ENCODE peak calls at places on chromosomes 12 and 14, in four cellular contexts. D is K562, V is HepG2, J is GM12878. E is an unnamed sample.

GRCh38 chr12:56162468-56163290 is 4.5 kb downstream of the MYL6 start:
- DNase-seq in J (no peak), D (no peak), V (no peak), E (no peak)

GRCh38 chr12:30417697-30418231 is 277.9 kb downstream of the IPO8 start:
- DNase-seq in J (no peak), D (no peak), V (no peak), E (no peak)

GRCh38 chr14:41749425-41749824 is 142.7 kb downstream of the LRFN5 start:
- DNase-seq in V (peak), J (no peak), D (no peak), E (no peak)

GRCh38 chr12:94168041-94168440 is 19.7 kb downstream of the PLXNC1 start:
- DNase-seq in D (peak), J (no peak), V (no peak), E (no peak)

GRCh38 chr12:50174971-50175715 is 8.0 kb upstream of the CERS5 start:
- DNase-seq in V (peak), D (peak), J (no peak), E (no peak)

GRCh38 chr14:101773378-101773777 is 11.9 kb downstream of the PPP2R5C start:
- DNase-seq in D (no peak), J (no peak), V (no peak), E (no peak)

GRCh38 chr14:100052819-100053218 is 12.4 kb upstream of the EVL start:
- DNase-seq in D (no peak), J (no peak), V (no peak), E (no peak)

GRCh38 chr14:54435500-54435981 is 5.6 kb downstream of the CNIH1 start:
- DNase-seq in V (no peak), D (peak), J (no peak), E (no peak)

GRCh38 chr12:712172-712863 is 40.1 kb upstream of the WNK1 start:
- DNase-seq in D (no peak), V (no peak), J (no peak), E (no peak)

GRCh38 chr14:105201156-105201927 is 20.2 kb upstream of the NUDT14 start:
- DNase-seq in V (no peak), J (no peak), D (no peak), E (peak)
- TF ChIP-seq ESRRA in V (no peak), J (no peak), D (no peak), E (no peak)

DNA sequence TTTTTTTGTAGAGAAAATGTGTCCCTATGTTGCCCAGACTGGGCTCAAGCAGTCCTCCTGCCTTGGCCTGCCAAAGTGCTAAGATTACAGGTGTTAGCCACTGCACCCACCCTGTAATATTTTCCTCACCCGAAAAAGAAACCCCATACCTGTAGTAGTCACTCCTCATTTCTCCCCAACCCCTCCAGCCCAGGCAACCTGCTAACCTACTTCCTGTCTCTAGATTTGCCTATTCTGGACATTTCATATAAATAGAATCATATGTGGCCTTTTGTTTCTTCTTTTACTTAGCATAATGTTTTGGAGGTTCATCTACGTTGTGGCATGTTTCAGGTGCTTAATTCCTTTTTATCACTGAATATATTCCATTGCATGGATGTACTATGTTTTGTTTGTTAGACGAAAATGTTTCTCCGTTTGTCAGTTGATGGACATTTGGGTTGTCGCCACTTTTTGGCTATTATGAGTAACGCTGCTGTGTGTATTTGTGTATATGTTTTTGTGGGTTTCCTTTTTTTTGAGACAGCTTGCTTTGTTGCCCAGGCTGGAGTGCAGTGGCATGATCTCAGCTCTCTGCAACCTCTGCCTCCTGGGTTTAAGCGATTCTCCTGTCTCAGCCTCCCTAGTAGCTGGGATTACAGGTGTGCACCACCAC is 6.2 kb downstream of the ANKRD13A start:
- DNase-seq in D (no peak), V (no peak), J (no peak), E (no peak)
- TF ChIP-seq ATF3 in D (no peak), V (no peak), J (no peak), E (no peak)

GRCh38 chr14:51260225-51260624 is 20.2 kb downstream of the TMX1 start:
- DNase-seq in J (no peak), V (no peak), D (no peak), E (no peak)

GRCh38 chr14:51258280-51258679 is 18.2 kb downstream of the TMX1 start:
- DNase-seq in J (no peak), D (no peak), V (no peak), E (no peak)

GRCh38 chr14:51262868-51263267 is 22.8 kb downstream of the TMX1 start:
- DNase-seq in V (no peak), J (no peak), D (no peak), E (no peak)

GRCh38 chr14:51258788-51259187 is 18.7 kb downstream of the TMX1 start:
- DNase-seq in D (no peak), J (no peak), V (no peak), E (no peak)

DNA sequence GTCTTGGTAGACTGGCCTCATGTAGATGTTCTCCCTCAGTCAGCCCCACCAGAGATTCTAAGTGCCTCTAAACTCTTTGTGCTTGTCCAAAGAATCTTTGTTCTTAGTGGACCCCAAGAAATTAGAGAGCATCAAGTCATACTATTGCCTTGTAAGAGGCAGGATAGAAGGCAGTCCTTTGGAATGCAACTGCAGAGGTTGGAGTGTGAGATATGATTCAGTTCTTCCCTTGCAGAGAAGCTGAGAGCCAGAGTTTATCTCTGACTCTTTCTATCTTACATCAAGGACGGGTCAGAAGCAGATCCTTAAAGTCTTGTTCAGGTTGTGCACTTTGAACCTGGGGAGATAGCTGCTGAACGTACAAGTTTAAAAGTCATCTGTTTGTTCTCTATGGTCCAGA is 21.1 kb downstream of the TMX1 start:
- DNase-seq in V (no peak), D (no peak), J (no peak), E (no peak)
- TF ChIP-seq ESRRA in V (no peak), D (no peak), J (no peak), E (no peak)

DNA sequence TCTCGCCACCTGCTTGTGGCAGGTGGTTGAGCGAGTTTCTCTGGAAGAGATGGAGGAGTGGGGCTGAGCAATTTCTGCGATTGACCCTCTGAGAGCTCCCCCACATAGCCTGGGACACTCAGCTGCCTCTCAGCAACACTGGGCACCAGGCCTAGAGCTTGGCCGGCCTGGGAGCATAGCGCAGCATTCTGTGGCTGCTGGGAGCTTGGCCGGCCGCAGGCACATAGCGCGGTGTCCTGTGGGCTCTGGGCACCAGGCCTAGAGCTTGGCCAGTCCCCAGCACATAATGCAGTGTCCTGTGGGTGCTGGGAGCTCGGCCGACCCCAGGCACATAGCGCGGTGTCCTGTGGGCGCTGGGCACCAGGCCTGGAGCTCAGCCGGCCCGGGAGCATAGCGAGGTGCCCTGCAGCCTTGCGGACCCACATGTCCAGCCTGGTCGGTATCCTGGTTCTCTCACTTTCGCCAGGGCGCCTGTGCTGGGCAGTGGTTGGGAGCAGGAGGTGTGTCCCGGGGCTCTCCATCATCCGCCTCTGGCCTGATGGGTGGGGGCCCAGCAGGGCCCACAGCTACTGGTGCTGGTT is 43.7 kb downstream of the LRCOL1 start:
- DNase-seq in V (no peak), D (no peak), J (no peak), E (no peak)
- TF ChIP-seq ATF3 in V (no peak), D (no peak), J (no peak), E (no peak)

DNA sequence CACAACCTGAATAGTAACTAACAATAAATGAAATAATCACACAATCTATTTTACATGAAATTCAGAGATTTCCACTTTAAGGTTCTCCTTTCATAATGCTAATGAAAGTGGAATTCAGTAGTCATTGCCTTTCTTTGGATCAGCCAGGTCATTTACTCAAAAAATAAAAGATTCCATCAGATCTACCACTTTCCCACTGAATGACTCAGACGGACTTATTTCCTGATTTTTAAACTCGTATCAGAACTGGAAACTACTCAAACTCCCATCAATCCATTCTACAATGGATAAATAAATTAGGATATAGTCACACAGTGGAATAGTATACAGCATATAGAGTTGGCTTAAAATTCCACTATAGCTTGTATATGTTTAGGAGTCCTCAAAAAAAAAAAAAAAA is 237.1 kb downstream of the MED13L start:
- DNase-seq in J (no peak), D (no peak), V (no peak), E (no peak)
- TF ChIP-seq ESRRA in J (no peak), D (no peak), V (no peak), E (no peak)

GRCh38 chr12:117664169-117664568 is 302.7 kb upstream of the NOS1 start:
- DNase-seq in D (no peak), J (no peak), V (no peak), E (no peak)
- TF ChIP-seq ATF3 in D (no peak), J (no peak), V (no peak), E (no peak)

DNA sequence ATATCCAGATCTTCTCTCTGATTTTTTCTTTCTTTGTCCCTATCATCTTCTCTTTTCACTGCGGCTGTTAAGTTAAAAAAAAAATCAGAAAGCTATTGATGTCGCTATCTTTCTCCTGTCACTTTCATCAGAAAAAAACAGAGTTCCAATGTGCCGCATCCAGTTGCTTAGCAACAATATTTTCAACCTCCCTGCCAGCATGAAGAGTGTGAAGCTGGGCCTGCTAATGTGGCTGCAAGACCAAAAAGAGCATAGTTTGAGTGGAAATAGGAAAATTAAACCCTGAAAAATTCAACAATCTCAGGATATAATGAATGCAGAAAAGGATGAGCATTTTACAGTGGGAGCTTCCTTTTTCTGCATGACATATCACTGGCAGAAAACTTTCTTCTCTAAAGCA is 1025.4 kb upstream of the LRFN5 start:
- DNase-seq in V (no peak), J (no peak), D (no peak), E (no peak)
- TF ChIP-seq ESRRA in V (no peak), J (no peak), D (no peak), E (no peak)

GRCh38 chr12:109115404-109115757 is 1.0 kb upstream of the ACACB start:
- DNase-seq in V (peak), J (no peak), D (no peak), E (no peak)
- TF ChIP-seq ATF3 in V (no peak), J (no peak), D (no peak), E (no peak)

E was measured in WTC11.